ENCODE peak calls at places on chromosomes 5 and 9, in ten cellular contexts. One of them, this sample, is unnamed.

GRCh38 chr9:18060304-18060934 is 413.5 kb upstream of the ADAMTSL1 start:
- DNase-seq in glutamatergic neuron: no peak
- DNase-seq in ELR: peak
- DNase-seq in G401: no peak
- DNase-seq in astrocyte: no peak
- DNase-seq in T-helper 2 cell: no peak
- DNase-seq in iris pigment epithelial cell: no peak
- DNase-seq in neural crest cell: no peak
- DNase-seq in upper lobe of left lung: no peak
- DNase-seq in mesenchymal stem cell: no peak
- DNase-seq in this sample: no peak

GRCh38 chr5:135433626-135434426 is 13.3 kb downstream of the DCANP1 start:
- DNase-seq in glutamatergic neuron: no peak
- DNase-seq in iris pigment epithelial cell: peak
- DNase-seq in mesenchymal stem cell: no peak
- DNase-seq in astrocyte: no peak
- DNase-seq in T-helper 2 cell: no peak
- DNase-seq in neural crest cell: no peak
- DNase-seq in upper lobe of left lung: no peak
- DNase-seq in G401: peak
- DNase-seq in ELR: peak
- DNase-seq in this sample: no peak

GRCh38 chr9:85258229-85258628 is 483.5 kb downstream of the AGTPBP1 start:
- DNase-seq in mesenchymal stem cell: no peak
- DNase-seq in neural crest cell: no peak
- DNase-seq in ELR: no peak
- DNase-seq in G401: no peak
- DNase-seq in iris pigment epithelial cell: no peak
- DNase-seq in upper lobe of left lung: no peak
- DNase-seq in glutamatergic neuron: no peak
- DNase-seq in T-helper 2 cell: no peak
- DNase-seq in astrocyte: no peak
- DNase-seq in this sample: no peak

GRCh38 chr9:113687680-113688371 is 188.3 kb upstream of the ZNF618 start:
- DNase-seq in neural crest cell: no peak
- DNase-seq in mesenchymal stem cell: peak
- DNase-seq in glutamatergic neuron: peak
- DNase-seq in ELR: no peak
- DNase-seq in upper lobe of left lung: no peak
- DNase-seq in T-helper 2 cell: no peak
- DNase-seq in astrocyte: no peak
- DNase-seq in iris pigment epithelial cell: no peak
- DNase-seq in G401: no peak
- DNase-seq in this sample: no peak

GRCh38 chr5:80184235-80185023 is 71.4 kb downstream of the SERINC5 start:
- DNase-seq in glutamatergic neuron: no peak
- DNase-seq in mesenchymal stem cell: no peak
- DNase-seq in upper lobe of left lung: peak
- DNase-seq in T-helper 2 cell: no peak
- DNase-seq in ELR: no peak
- DNase-seq in neural crest cell: no peak
- DNase-seq in G401: no peak
- DNase-seq in iris pigment epithelial cell: no peak
- DNase-seq in astrocyte: no peak
- DNase-seq in this sample: no peak

GRCh38 chr5:89309268-89309667 is 426.3 kb upstream of the MEF2C start:
- DNase-seq in mesenchymal stem cell: no peak
- DNase-seq in upper lobe of left lung: no peak
- DNase-seq in iris pigment epithelial cell: no peak
- DNase-seq in ELR: no peak
- DNase-seq in astrocyte: no peak
- DNase-seq in glutamatergic neuron: no peak
- DNase-seq in neural crest cell: no peak
- DNase-seq in G401: no peak
- DNase-seq in T-helper 2 cell: no peak
- DNase-seq in this sample: peak

GRCh38 chr9:84293001-84293798 is 47.4 kb downstream of the SLC28A3 start:
- DNase-seq in astrocyte: no peak
- DNase-seq in G401: no peak
- DNase-seq in iris pigment epithelial cell: no peak
- DNase-seq in ELR: no peak
- DNase-seq in glutamatergic neuron: no peak
- DNase-seq in mesenchymal stem cell: no peak
- DNase-seq in T-helper 2 cell: no peak
- DNase-seq in upper lobe of left lung: no peak
- DNase-seq in neural crest cell: no peak
- DNase-seq in this sample: no peak

GRCh38 chr5:159156839-159157238 is 52.5 kb downstream of the RNF145 start:
- DNase-seq in iris pigment epithelial cell: peak
- DNase-seq in upper lobe of left lung: no peak
- DNase-seq in astrocyte: peak
- DNase-seq in glutamatergic neuron: no peak
- DNase-seq in mesenchymal stem cell: peak
- DNase-seq in ELR: peak
- DNase-seq in G401: peak
- DNase-seq in neural crest cell: peak
- DNase-seq in T-helper 2 cell: no peak
- DNase-seq in this sample: peak

GRCh38 chr5:153350192-153350883 is 140.1 kb upstream of the GRIA1 start:
- DNase-seq in iris pigment epithelial cell: no peak
- DNase-seq in mesenchymal stem cell: no peak
- DNase-seq in G401: no peak
- DNase-seq in glutamatergic neuron: no peak
- DNase-seq in ELR: no peak
- DNase-seq in astrocyte: no peak
- DNase-seq in upper lobe of left lung: no peak
- DNase-seq in T-helper 2 cell: no peak
- DNase-seq in neural crest cell: no peak
- DNase-seq in this sample: no peak

GRCh38 chr5:115382989-115383388 is 86.5 kb upstream of the CCDC112 start:
- DNase-seq in T-helper 2 cell: no peak
- DNase-seq in ELR: no peak
- DNase-seq in astrocyte: no peak
- DNase-seq in G401: no peak
- DNase-seq in glutamatergic neuron: no peak
- DNase-seq in mesenchymal stem cell: no peak
- DNase-seq in iris pigment epithelial cell: no peak
- DNase-seq in upper lobe of left lung: no peak
- DNase-seq in neural crest cell: no peak
- DNase-seq in this sample: no peak

GRCh38 chr5:87383216-87383615 is 29.5 kb downstream of the CCNH start:
- DNase-seq in neural crest cell: no peak
- DNase-seq in glutamatergic neuron: no peak
- DNase-seq in T-helper 2 cell: no peak
- DNase-seq in ELR: peak
- DNase-seq in mesenchymal stem cell: peak
- DNase-seq in iris pigment epithelial cell: peak
- DNase-seq in G401: no peak
- DNase-seq in astrocyte: peak
- DNase-seq in upper lobe of left lung: no peak
- DNase-seq in this sample: peak

GRCh38 chr5:110478899-110479298 is 247.6 kb downstream of the TMEM232 start:
- DNase-seq in iris pigment epithelial cell: peak
- DNase-seq in upper lobe of left lung: no peak
- DNase-seq in astrocyte: peak
- DNase-seq in neural crest cell: no peak
- DNase-seq in glutamatergic neuron: no peak
- DNase-seq in G401: no peak
- DNase-seq in ELR: peak
- DNase-seq in mesenchymal stem cell: peak
- DNase-seq in T-helper 2 cell: no peak
- DNase-seq in this sample: peak

GRCh38 chr5:124027441-124027840 is 515.5 kb downstream of the CSNK1G3 start:
- DNase-seq in neural crest cell: no peak
- DNase-seq in glutamatergic neuron: no peak
- DNase-seq in upper lobe of left lung: no peak
- DNase-seq in G401: no peak
- DNase-seq in astrocyte: no peak
- DNase-seq in mesenchymal stem cell: no peak
- DNase-seq in ELR: no peak
- DNase-seq in iris pigment epithelial cell: no peak
- DNase-seq in T-helper 2 cell: no peak
- DNase-seq in this sample: no peak

GRCh38 chr9:126939821-126940221 is 25.2 kb downstream of the RALGPS1 start:
- DNase-seq in G401: no peak
- DNase-seq in iris pigment epithelial cell: no peak
- DNase-seq in mesenchymal stem cell: no peak
- DNase-seq in T-helper 2 cell: no peak
- DNase-seq in neural crest cell: no peak
- DNase-seq in ELR: no peak
- DNase-seq in astrocyte: no peak
- DNase-seq in upper lobe of left lung: peak
- DNase-seq in glutamatergic neuron: no peak
- DNase-seq in this sample: no peak

GRCh38 chr5:14240366-14240765 is 97.2 kb downstream of the TRIO start:
- DNase-seq in neural crest cell: no peak
- DNase-seq in iris pigment epithelial cell: peak
- DNase-seq in astrocyte: peak
- DNase-seq in upper lobe of left lung: no peak
- DNase-seq in ELR: no peak
- DNase-seq in G401: peak
- DNase-seq in T-helper 2 cell: no peak
- DNase-seq in mesenchymal stem cell: no peak
- DNase-seq in glutamatergic neuron: no peak
- DNase-seq in this sample: no peak

GRCh38 chr5:27906911-27907590 is 868.7 kb upstream of the CDH9 start:
- DNase-seq in mesenchymal stem cell: no peak
- DNase-seq in glutamatergic neuron: no peak
- DNase-seq in upper lobe of left lung: no peak
- DNase-seq in iris pigment epithelial cell: peak
- DNase-seq in ELR: peak
- DNase-seq in neural crest cell: no peak
- DNase-seq in G401: no peak
- DNase-seq in T-helper 2 cell: no peak
- DNase-seq in astrocyte: no peak
- DNase-seq in this sample: peak

GRCh38 chr9:132784286-132784820 is 93.7 kb downstream of the AK8 start:
- DNase-seq in mesenchymal stem cell: no peak
- DNase-seq in neural crest cell: no peak
- DNase-seq in T-helper 2 cell: no peak
- DNase-seq in upper lobe of left lung: no peak
- DNase-seq in iris pigment epithelial cell: no peak
- DNase-seq in ELR: no peak
- DNase-seq in G401: no peak
- DNase-seq in astrocyte: no peak
- DNase-seq in glutamatergic neuron: no peak
- DNase-seq in this sample: no peak